ENCODE peak calls at places on chromosome 1, in five cellular contexts. Y is right cardiac atrium; W is naive thymus-derived CD4-positive, alpha-beta T cell; D is suprapubic skin; P is WERI-Rb-1. G is an unnamed sample.

GRCh38 chr1:167238713-167239112 is 18.0 kb downstream of the POU2F1 start:
- DNase-seq in D (no peak), W (no peak), P (no peak), Y (no peak), G (no peak)

GRCh38 chr1:28955930-28956552 is 41.7 kb downstream of the EPB41 start:
- DNase-seq in D (no peak), Y (no peak), P (no peak), W (no peak), G (no peak)

GRCh38 chr1:85330711-85331290 is 54.4 kb upstream of the BCL10 start:
- DNase-seq in D (no peak), Y (peak; percentile 59), P (no peak), W (no peak), G (no peak)

GRCh38 chr1:193104906-193105820 is at the start of gene GLRX2:
- DNase-seq in D (peak; percentile 92), Y (peak; percentile 88), W (peak; percentile 60), P (peak; percentile 92), G (peak; percentile 97)

GRCh38 chr1:9894115-9894514 is 16.0 kb downstream of the CTNNBIP1 start:
- DNase-seq in P (no peak), D (no peak), W (no peak), Y (no peak), G (no peak)

GRCh38 chr1:116506132-116507004 is 64.5 kb downstream of the CD58 start:
- DNase-seq in P (no peak), W (no peak), Y (no peak), D (no peak), G (no peak)

GRCh38 chr1:47616036-47616435 is 178.2 kb downstream of the FOXD2 start:
- DNase-seq in W (no peak), P (no peak), Y (no peak), D (peak; percentile 32), G (no peak)

GRCh38 chr1:42195841-42196240 is 31.3 kb upstream of the GUCA2A start:
- DNase-seq in Y (no peak), W (no peak), P (no peak), D (no peak), G (no peak)

GRCh38 chr1:6205849-6206845 is at the start of gene RNF207:
- DNase-seq in P (no peak), W (peak; percentile 39), D (no peak), Y (peak; percentile 71), G (peak; percentile 95)

GRCh38 chr1:243742814-243743213 is 107.2 kb downstream of the AKT3 start:
- DNase-seq in Y (no peak), P (no peak), D (no peak), W (no peak), G (no peak)

GRCh38 chr1:156821801-156822200 is 5.2 kb upstream of the SH2D2A start:
- DNase-seq in D (no peak), Y (no peak), W (no peak), P (no peak), G (no peak)

GRCh38 chr1:184930645-184931044 is 43.7 kb downstream of the NIBAN1 start:
- DNase-seq in P (no peak), D (no peak), W (no peak), Y (no peak), G (no peak)

GRCh38 chr1:56063461-56063860 is 515.9 kb downstream of the PLPP3 start:
- DNase-seq in W (no peak), D (no peak), P (no peak), Y (peak; percentile 48), G (no peak)

GRCh38 chr1:199096601-199097000 is 457.8 kb downstream of the PTPRC start:
- DNase-seq in D (no peak), Y (no peak), P (no peak), W (no peak), G (no peak)

GRCh38 chr1:6280761-6281451 is 20.0 kb upstream of the GPR153 start:
- DNase-seq in P (peak; percentile 64), Y (no peak), W (no peak), D (no peak), G (peak; percentile 96)

GRCh38 chr1:151108331-151108730 is 37.8 kb downstream of the GABPB2 start:
- DNase-seq in W (no peak), Y (no peak), P (no peak), D (peak; percentile 15), G (no peak)

GRCh38 chr1:41528726-41529605 is 44.5 kb upstream of the EDN2 start:
- DNase-seq in P (no peak), Y (no peak), W (no peak), D (peak; percentile 36), G (no peak)

GRCh38 chr1:246689409-246689997 is 34.7 kb upstream of the SCCPDH start:
- DNase-seq in W (peak; percentile 55), Y (peak; percentile 55), P (peak; percentile 74), D (peak; percentile 77), G (peak; percentile 91)

GRCh38 chr1:174206148-174206826 is 47.0 kb downstream of the RABGAP1L start:
- DNase-seq in P (no peak), D (no peak), Y (no peak), W (no peak), G (no peak)

GRCh38 chr1:4118746-4119515 is 218.9 kb upstream of the C1orf174 start:
- DNase-seq in D (peak; percentile 30), W (no peak), P (no peak), Y (no peak), G (no peak)

GRCh38 chr1:113205980-113206766 is 133.2 kb downstream of the LRIG2 start:
- DNase-seq in P (no peak), Y (no peak), D (no peak), W (no peak), G (no peak)
- H3K4me3 ChIP-seq in P (no peak overlapping the region), Y (no peak overlapping the region), D (no peak overlapping the region), W (no peak overlapping the region), G (no peak overlapping the region)

GRCh38 chr1:54885237-54885679 is 1.7 kb downstream of the DHCR24 start:
- DNase-seq in P (no peak), D (no peak), Y (no peak), W (no peak), G (no peak)
- H3K4me3 ChIP-seq in P (no peak overlapping the region), D (peak overlapping the region; percentile 56), Y (no peak overlapping the region), W (no peak overlapping the region), G (peak overlapping the region; percentile 100)

DNA sequence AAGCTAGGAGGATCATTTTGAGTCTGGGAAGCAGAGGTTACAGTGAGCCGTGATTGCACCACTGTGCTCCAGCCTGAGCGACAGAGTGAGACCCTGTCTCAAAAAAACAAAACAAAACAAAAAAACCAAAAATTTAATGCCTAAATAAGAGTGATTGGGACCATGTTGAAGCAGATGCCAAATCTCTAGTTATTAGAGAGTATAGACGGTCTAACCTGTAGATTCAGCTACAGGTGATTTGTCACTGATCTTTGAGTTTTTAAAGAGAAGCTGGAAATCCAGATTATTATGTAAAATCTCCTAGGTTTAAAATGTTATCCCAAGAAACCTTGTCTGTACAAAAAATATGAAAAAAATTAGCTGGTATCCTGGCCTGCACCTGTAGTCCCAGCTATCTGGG is 11.5 kb downstream of the HDAC1 start:
- DNase-seq in W (no peak), D (no peak), Y (no peak), P (no peak), G (no peak)
- H3K4me3 ChIP-seq in W (no peak overlapping the region), D (no peak overlapping the region), Y (no peak overlapping the region), P (no peak overlapping the region), G (no peak overlapping the region)

GRCh38 chr1:37764888-37765441 is at the start of gene EPHA10:
- DNase-seq in D (no peak), W (no peak), Y (no peak), P (peak; percentile 91), G (peak; percentile 92)
- H3K4me3 ChIP-seq in D (no peak within 1 kb of the TSS), W (no peak within 1 kb of the TSS), Y (no peak within 1 kb of the TSS), P (peak within 1 kb of the TSS; percentile 51), G (peak within 1 kb of the TSS; percentile 30)

GRCh38 chr1:27572679-27573426 is 31.1 kb downstream of the AHDC1 start:
- DNase-seq in P (no peak), Y (peak; percentile 65), W (no peak), D (no peak), G (no peak)
- H3K4me3 ChIP-seq in P (no peak overlapping the region), Y (no peak overlapping the region), W (no peak overlapping the region), D (no peak overlapping the region), G (no peak overlapping the region)

DNA sequence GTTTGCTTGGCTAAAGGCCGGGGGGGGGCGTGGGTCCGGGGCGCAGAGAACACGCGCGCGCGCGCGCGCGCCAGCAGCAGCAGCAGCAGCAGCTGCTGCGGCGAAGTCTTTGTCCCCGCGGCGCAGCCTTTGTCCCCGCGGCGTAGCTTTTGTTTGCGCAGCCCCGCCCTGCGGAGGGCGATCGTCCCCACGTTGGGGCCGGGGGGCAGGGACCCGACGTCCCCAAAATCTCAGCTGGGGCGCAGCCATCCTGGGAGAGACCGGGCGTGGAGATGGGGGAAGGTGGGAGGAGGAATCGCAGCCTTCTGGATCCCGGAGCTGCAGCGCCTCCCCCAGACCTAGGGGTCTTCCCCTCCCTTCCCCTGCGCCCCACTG is 90.3 kb upstream of the VAMP3 start:
- DNase-seq in Y (no peak), P (peak; percentile 39), W (no peak), D (no peak), G (peak; percentile 86)
- H3K4me3 ChIP-seq in Y (peak overlapping the region; percentile 58), P (peak overlapping the region; percentile 58), W (peak overlapping the region; percentile 75), D (peak overlapping the region; percentile 73), G (peak overlapping the region; percentile 70)

GRCh38 chr1:237042467-237042891 is 495 bp downstream of the RYR2 start:
- DNase-seq in D (no peak), W (no peak), P (peak; percentile 31), Y (no peak), G (peak; percentile 69)
- H3K4me3 ChIP-seq in D (peak overlapping the region; percentile 45), W (no peak overlapping the region), P (peak overlapping the region; percentile 73), Y (peak overlapping the region; percentile 54), G (peak overlapping the region; percentile 89)

DNA sequence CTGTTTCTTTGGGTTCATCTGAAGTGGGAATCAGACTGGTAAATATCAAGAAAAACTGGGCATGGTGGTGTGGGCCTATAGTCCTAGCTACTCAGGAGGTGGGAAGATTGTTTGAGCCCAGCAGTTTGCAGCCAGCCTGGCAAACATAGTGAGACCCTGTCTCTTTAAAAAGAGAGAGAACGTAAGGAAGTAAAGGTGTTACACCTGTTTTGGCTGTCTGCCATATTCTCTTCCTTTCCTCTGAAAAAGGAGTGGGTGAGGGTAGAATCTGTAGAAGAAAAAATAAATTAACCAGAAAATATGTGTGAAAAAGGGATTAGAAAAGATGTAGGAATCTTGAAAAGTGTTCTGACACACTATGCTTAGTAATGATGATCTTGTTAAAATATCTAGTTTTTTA is 20.0 kb downstream of the AHCYL1 start:
- DNase-seq in W (peak; percentile 40), D (no peak), P (no peak), Y (no peak), G (no peak)
- H3K4me3 ChIP-seq in W (no peak overlapping the region), D (no peak overlapping the region), P (no peak overlapping the region), Y (no peak overlapping the region), G (no peak overlapping the region)

DNA sequence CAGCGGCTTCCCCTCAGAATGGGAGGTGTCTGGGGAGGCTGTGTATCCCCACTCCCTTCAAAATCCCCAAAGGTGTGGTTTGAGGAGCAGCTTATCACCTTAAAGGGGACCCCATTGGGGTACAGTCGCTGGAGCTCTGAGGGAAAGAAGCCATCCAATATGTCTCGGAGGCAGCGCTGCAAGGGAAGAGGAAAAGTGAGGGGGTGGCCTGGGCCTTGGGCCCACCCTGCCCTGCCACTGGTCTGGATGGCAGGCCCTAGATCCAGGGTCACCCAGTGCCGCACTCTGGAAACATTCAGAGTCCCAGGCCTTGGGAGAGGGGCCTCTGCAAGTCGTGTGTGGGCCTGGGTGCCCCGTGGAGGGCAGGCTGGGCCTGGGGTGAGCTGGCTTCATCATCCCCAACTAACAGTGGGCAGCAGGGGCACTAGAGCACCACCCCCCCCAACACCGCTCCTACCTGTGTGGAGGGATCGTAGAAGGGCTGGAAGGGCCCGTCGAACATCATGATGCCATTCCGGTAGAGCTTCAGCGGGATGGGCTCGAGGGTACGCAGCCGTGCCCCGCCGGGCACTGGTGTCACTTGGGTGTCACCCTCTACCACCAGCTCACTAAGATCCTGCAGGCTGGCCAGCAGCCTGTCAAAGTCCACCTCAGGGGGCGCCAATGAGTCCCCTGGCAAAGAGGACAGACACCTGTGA is 5.6 kb downstream of the SH3BGRL3 start:
- DNase-seq in W (no peak), D (peak; percentile 67), P (peak; percentile 78), Y (no peak), G (peak; percentile 90)
- H3K4me3 ChIP-seq in W (peak overlapping the region; percentile 15), D (no peak overlapping the region), P (no peak overlapping the region), Y (no peak overlapping the region), G (no peak overlapping the region)